ENCODE peak calls at places on chromosome 16, in eight cellular contexts. One of them, this sample, is unnamed.

GRCh38 chr16:228151-228855 is 946 bp downstream of the LUC7L start:
- DNase-seq in BE2C: peak
- DNase-seq in DMS53: peak
- DNase-seq in GM04504: no peak
- DNase-seq in NCI-H1048: no peak
- DNase-seq in activated naive CD4-positive, alpha-beta T cell treated with Interleukin-2 at 50 U/mL for 16 hours: peak
- DNase-seq in CD4-positive, alpha-beta T cell: no peak
- DNase-seq in activated CD4-positive, alpha-beta memory T cell treated with anti-CD3 and anti-CD28 coated beads, Interleukin-2, amount 10 ng/mL, durations not matched to agents 7 days and 5 days: peak
- DNase-seq in this sample: no peak

GRCh38 chr16:75908301-75908700 is 182.0 kb upstream of the CPHXL start:
- DNase-seq in GM04504: no peak
- DNase-seq in activated CD4-positive, alpha-beta memory T cell treated with anti-CD3 and anti-CD28 coated beads, Interleukin-2, amount 10 ng/mL, durations not matched to agents 7 days and 5 days: no peak
- DNase-seq in NCI-H1048: no peak
- DNase-seq in BE2C: no peak
- DNase-seq in activated naive CD4-positive, alpha-beta T cell treated with Interleukin-2 at 50 U/mL for 16 hours: no peak
- DNase-seq in CD4-positive, alpha-beta T cell: no peak
- DNase-seq in DMS53: no peak
- DNase-seq in this sample: no peak

GRCh38 chr16:15739940-15740339 is 89.9 kb downstream of the NDE1 start:
- DNase-seq in activated CD4-positive, alpha-beta memory T cell treated with anti-CD3 and anti-CD28 coated beads, Interleukin-2, amount 10 ng/mL, durations not matched to agents 7 days and 5 days: no peak
- DNase-seq in activated naive CD4-positive, alpha-beta T cell treated with Interleukin-2 at 50 U/mL for 16 hours: no peak
- DNase-seq in DMS53: no peak
- DNase-seq in GM04504: no peak
- DNase-seq in BE2C: no peak
- DNase-seq in CD4-positive, alpha-beta T cell: no peak
- DNase-seq in NCI-H1048: no peak
- DNase-seq in this sample: no peak

GRCh38 chr16:30185141-30185682 is 1.8 kb downstream of the CORO1A start:
- DNase-seq in BE2C: peak
- DNase-seq in activated CD4-positive, alpha-beta memory T cell treated with anti-CD3 and anti-CD28 coated beads, Interleukin-2, amount 10 ng/mL, durations not matched to agents 7 days and 5 days: no peak
- DNase-seq in DMS53: no peak
- DNase-seq in NCI-H1048: no peak
- DNase-seq in CD4-positive, alpha-beta T cell: no peak
- DNase-seq in activated naive CD4-positive, alpha-beta T cell treated with Interleukin-2 at 50 U/mL for 16 hours: no peak
- DNase-seq in GM04504: no peak
- DNase-seq in this sample: no peak

GRCh38 chr16:86965840-86966239 is 351.4 kb downstream of the C16orf95 start:
- DNase-seq in NCI-H1048: no peak
- DNase-seq in activated naive CD4-positive, alpha-beta T cell treated with Interleukin-2 at 50 U/mL for 16 hours: no peak
- DNase-seq in activated CD4-positive, alpha-beta memory T cell treated with anti-CD3 and anti-CD28 coated beads, Interleukin-2, amount 10 ng/mL, durations not matched to agents 7 days and 5 days: no peak
- DNase-seq in DMS53: no peak
- DNase-seq in BE2C: no peak
- DNase-seq in CD4-positive, alpha-beta T cell: no peak
- DNase-seq in GM04504: no peak
- DNase-seq in this sample: no peak

GRCh38 chr16:3761375-3762079 is 44.2 kb upstream of the TRAP1 start:
- DNase-seq in CD4-positive, alpha-beta T cell: no peak
- DNase-seq in NCI-H1048: no peak
- DNase-seq in activated CD4-positive, alpha-beta memory T cell treated with anti-CD3 and anti-CD28 coated beads, Interleukin-2, amount 10 ng/mL, durations not matched to agents 7 days and 5 days: no peak
- DNase-seq in GM04504: no peak
- DNase-seq in DMS53: no peak
- DNase-seq in activated naive CD4-positive, alpha-beta T cell treated with Interleukin-2 at 50 U/mL for 16 hours: no peak
- DNase-seq in BE2C: peak
- DNase-seq in this sample: no peak

GRCh38 chr16:56294599-56294998 is 103.3 kb downstream of the GNAO1 start:
- DNase-seq in GM04504: peak
- DNase-seq in BE2C: no peak
- DNase-seq in DMS53: no peak
- DNase-seq in CD4-positive, alpha-beta T cell: no peak
- DNase-seq in activated CD4-positive, alpha-beta memory T cell treated with anti-CD3 and anti-CD28 coated beads, Interleukin-2, amount 10 ng/mL, durations not matched to agents 7 days and 5 days: no peak
- DNase-seq in activated naive CD4-positive, alpha-beta T cell treated with Interleukin-2 at 50 U/mL for 16 hours: no peak
- DNase-seq in NCI-H1048: no peak
- DNase-seq in this sample: no peak

GRCh38 chr16:16007743-16008111 is 58.3 kb downstream of the ABCC1 start:
- DNase-seq in activated naive CD4-positive, alpha-beta T cell treated with Interleukin-2 at 50 U/mL for 16 hours: no peak
- DNase-seq in DMS53: no peak
- DNase-seq in activated CD4-positive, alpha-beta memory T cell treated with anti-CD3 and anti-CD28 coated beads, Interleukin-2, amount 10 ng/mL, durations not matched to agents 7 days and 5 days: no peak
- DNase-seq in NCI-H1048: no peak
- DNase-seq in GM04504: no peak
- DNase-seq in CD4-positive, alpha-beta T cell: no peak
- DNase-seq in BE2C: no peak
- DNase-seq in this sample: no peak

GRCh38 chr16:87927195-87927562 is 9.2 kb downstream of the CA5A start:
- DNase-seq in DMS53: peak
- DNase-seq in NCI-H1048: no peak
- DNase-seq in activated naive CD4-positive, alpha-beta T cell treated with Interleukin-2 at 50 U/mL for 16 hours: no peak
- DNase-seq in CD4-positive, alpha-beta T cell: no peak
- DNase-seq in activated CD4-positive, alpha-beta memory T cell treated with anti-CD3 and anti-CD28 coated beads, Interleukin-2, amount 10 ng/mL, durations not matched to agents 7 days and 5 days: no peak
- DNase-seq in GM04504: no peak
- DNase-seq in BE2C: no peak
- DNase-seq in this sample: no peak

GRCh38 chr16:4373356-4373908 is 1.8 kb downstream of the VASN start:
- DNase-seq in GM04504: no peak
- DNase-seq in NCI-H1048: no peak
- DNase-seq in activated CD4-positive, alpha-beta memory T cell treated with anti-CD3 and anti-CD28 coated beads, Interleukin-2, amount 10 ng/mL, durations not matched to agents 7 days and 5 days: no peak
- DNase-seq in BE2C: peak
- DNase-seq in CD4-positive, alpha-beta T cell: no peak
- DNase-seq in activated naive CD4-positive, alpha-beta T cell treated with Interleukin-2 at 50 U/mL for 16 hours: no peak
- DNase-seq in DMS53: peak
- DNase-seq in this sample: no peak

GRCh38 chr16:54135361-54136275 is 151.0 kb downstream of the IRX3 start:
- DNase-seq in GM04504: peak
- DNase-seq in DMS53: no peak
- DNase-seq in activated naive CD4-positive, alpha-beta T cell treated with Interleukin-2 at 50 U/mL for 16 hours: no peak
- DNase-seq in BE2C: no peak
- DNase-seq in CD4-positive, alpha-beta T cell: no peak
- DNase-seq in activated CD4-positive, alpha-beta memory T cell treated with anti-CD3 and anti-CD28 coated beads, Interleukin-2, amount 10 ng/mL, durations not matched to agents 7 days and 5 days: no peak
- DNase-seq in NCI-H1048: no peak
- DNase-seq in this sample: no peak

GRCh38 chr16:79605999-79606398 is 5.5 kb upstream of the MAF start:
- DNase-seq in activated naive CD4-positive, alpha-beta T cell treated with Interleukin-2 at 50 U/mL for 16 hours: peak
- DNase-seq in DMS53: no peak
- DNase-seq in NCI-H1048: no peak
- DNase-seq in GM04504: no peak
- DNase-seq in activated CD4-positive, alpha-beta memory T cell treated with anti-CD3 and anti-CD28 coated beads, Interleukin-2, amount 10 ng/mL, durations not matched to agents 7 days and 5 days: no peak
- DNase-seq in BE2C: no peak
- DNase-seq in CD4-positive, alpha-beta T cell: no peak
- DNase-seq in this sample: no peak

GRCh38 chr16:72740346-72740745 is 307.6 kb downstream of the ZFHX3 start:
- DNase-seq in GM04504: no peak
- DNase-seq in activated naive CD4-positive, alpha-beta T cell treated with Interleukin-2 at 50 U/mL for 16 hours: no peak
- DNase-seq in NCI-H1048: no peak
- DNase-seq in CD4-positive, alpha-beta T cell: no peak
- DNase-seq in DMS53: no peak
- DNase-seq in BE2C: no peak
- DNase-seq in activated CD4-positive, alpha-beta memory T cell treated with anti-CD3 and anti-CD28 coated beads, Interleukin-2, amount 10 ng/mL, durations not matched to agents 7 days and 5 days: no peak
- DNase-seq in this sample: no peak

This sample was measured in fibroblast of the conjunctiva.